ENCODE peak calls at places on chromosome 1, in four cellular contexts. C is heart left ventricle; G is CD4-positive, alpha-beta T cell; A is aorta. F is an unnamed sample. For H3K9me3, the result is how much of the 10 kb centered on the place peaks cover.

GRCh38 chr1:159883134-159883533 is 16.8 kb downstream of the CFAP45 start:
- DNase-seq in A (no peak), C (no peak), G (no peak), F (no peak)

GRCh38 chr1:99945174-99945573 is 24.6 kb upstream of the SLC35A3 start:
- DNase-seq in C (no peak), A (no peak), G (no peak), F (no peak)

GRCh38 chr1:119623651-119624050 is 24.4 kb downstream of the ZNF697 start:
- DNase-seq in A (no peak), G (no peak), C (peak), F (no peak)

GRCh38 chr1:104797982-104798381 is 1048.3 kb downstream of the AMY1C start:
- DNase-seq in C (no peak), G (no peak), A (no peak), F (no peak)

GRCh38 chr1:94119796-94120590 is 955 bp downstream of the ABCA4 start:
- DNase-seq in A (no peak), C (no peak), G (no peak), F (no peak)

GRCh38 chr1:56324504-56324903 is 254.9 kb downstream of the PLPP3 start:
- DNase-seq in G (no peak), A (no peak), C (no peak), F (no peak)

GRCh38 chr1:237913345-237913744 is 22.6 kb upstream of the ZP4 start:
- DNase-seq in G (no peak), C (no peak), A (no peak), F (no peak)

GRCh38 chr1:7333094-7333493 is 438.0 kb upstream of the VAMP3 start:
- DNase-seq in A (peak), G (no peak), C (no peak), F (no peak)

GRCh38 chr1:231418101-231418740 is 3.9 kb downstream of the EGLN1 start:
- DNase-seq in A (no peak), C (no peak), G (no peak), F (no peak)

GRCh38 chr1:167538657-167539056 is 14.9 kb downstream of the CREG1 start:
- DNase-seq in C (no peak), A (no peak), G (no peak), F (no peak)

GRCh38 chr1:52914463-52914862 is 7.1 kb downstream of the ECHDC2 start:
- DNase-seq in G (no peak), A (no peak), C (no peak), F (no peak)

GRCh38 chr1:38071530-38072266 is 25.1 kb upstream of the POU3F1 start:
- DNase-seq in C (no peak), A (no peak), G (no peak), F (no peak)

GRCh38 chr1:68725353-68725752 is 228.5 kb upstream of the DEPDC1 start:
- DNase-seq in A (peak), G (no peak), C (peak), F (no peak)

GRCh38 chr1:162922196-162922595 is 61.2 kb upstream of the CCDC190 start:
- DNase-seq in A (no peak), C (no peak), G (no peak), F (no peak)

DNA sequence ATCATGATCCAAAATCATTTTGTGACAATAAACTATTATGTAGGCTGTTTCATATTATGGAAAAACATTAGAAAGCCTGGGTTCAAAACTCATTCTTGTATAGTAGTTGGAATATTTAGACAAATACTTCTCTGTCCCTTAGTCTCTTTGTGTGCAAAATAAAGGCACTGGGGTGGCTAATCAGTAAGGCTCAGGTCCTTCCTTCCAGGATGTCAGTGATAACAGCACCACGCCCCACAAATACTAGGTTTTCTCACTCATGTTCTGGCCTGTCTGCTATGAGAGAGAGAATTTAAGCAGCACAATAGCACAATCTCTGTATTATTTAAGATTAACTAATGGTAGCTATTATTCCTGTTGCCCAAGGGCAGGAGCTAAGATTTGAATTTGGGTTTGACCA is 458.3 kb upstream of the BEND5 start:
- DNase-seq in C (no peak), A (no peak), G (no peak), F (no peak)
- H3K9me3 ChIP-seq in C (under half), A (under half), G (under half), F (under half)

GRCh38 chr1:224402472-224403035 is 32.0 kb downstream of the WDR26 start:
- DNase-seq in C (no peak), A (no peak), G (no peak), F (no peak)

GRCh38 chr1:224399887-224400286 is 34.7 kb downstream of the WDR26 start:
- DNase-seq in G (no peak), C (no peak), A (no peak), F (no peak)
- H3K9me3 ChIP-seq in G (under half), C (under half), A (under half), F (under half)

DNA sequence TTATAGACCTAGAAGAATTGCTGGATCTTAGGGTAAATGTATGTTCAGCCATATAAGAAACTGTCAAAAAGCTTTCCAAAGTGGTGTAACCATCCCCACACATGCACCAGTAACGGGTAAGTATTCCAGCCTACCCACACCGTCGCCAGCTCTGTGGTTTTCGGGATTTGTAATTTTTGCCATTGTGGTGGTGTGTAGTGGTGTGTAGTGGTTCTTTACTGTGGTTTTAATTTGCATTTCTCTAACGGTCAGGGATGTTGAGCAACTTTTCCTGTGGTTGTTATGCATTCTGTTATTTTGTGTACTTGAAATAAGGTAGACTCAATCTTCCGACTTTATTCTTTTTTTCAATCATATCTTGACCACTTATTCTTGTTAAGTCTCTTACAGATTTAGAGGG is 342.4 kb upstream of the AJAP1 start:
- DNase-seq in G (no peak), C (no peak), A (no peak), F (no peak)
- H3K9me3 ChIP-seq in G (under half), C (under half), A (under half), F (under half)

GRCh38 chr1:49318218-49318617 is 541.5 kb upstream of the BEND5 start:
- DNase-seq in A (no peak), G (no peak), C (no peak), F (no peak)

GRCh38 chr1:49323925-49324540 is 547.3 kb upstream of the BEND5 start:
- DNase-seq in A (no peak), G (no peak), C (no peak), F (no peak)

GRCh38 chr1:49319426-49319963 is 542.8 kb upstream of the BEND5 start:
- DNase-seq in G (no peak), A (no peak), C (no peak), F (no peak)
- H3K9me3 ChIP-seq in G (under half), A (under half), C (under half), F (under half)

GRCh38 chr1:27154991-27155781 is at the start of gene SLC9A1:
- DNase-seq in C (peak), A (peak), G (peak), F (peak)
- H3K9me3 ChIP-seq in C (under half), A (under half), G (under half), F (under half)

GRCh38 chr1:125065821-125066180 is 3881.0 kb downstream of the SRGAP2C start:
- DNase-seq in A (peak), C (no peak), G (no peak), F (no peak)
- H3K9me3 ChIP-seq in A (under half), C (under half), G (under half), F (under half)

GRCh38 chr1:152313319-152313801 is 11.7 kb downstream of the FLG start:
- DNase-seq in G (no peak), A (no peak), C (no peak), F (no peak)

GRCh38 chr1:152309955-152310354 is 15.1 kb downstream of the FLG start:
- DNase-seq in C (peak), A (peak), G (no peak), F (no peak)

DNA sequence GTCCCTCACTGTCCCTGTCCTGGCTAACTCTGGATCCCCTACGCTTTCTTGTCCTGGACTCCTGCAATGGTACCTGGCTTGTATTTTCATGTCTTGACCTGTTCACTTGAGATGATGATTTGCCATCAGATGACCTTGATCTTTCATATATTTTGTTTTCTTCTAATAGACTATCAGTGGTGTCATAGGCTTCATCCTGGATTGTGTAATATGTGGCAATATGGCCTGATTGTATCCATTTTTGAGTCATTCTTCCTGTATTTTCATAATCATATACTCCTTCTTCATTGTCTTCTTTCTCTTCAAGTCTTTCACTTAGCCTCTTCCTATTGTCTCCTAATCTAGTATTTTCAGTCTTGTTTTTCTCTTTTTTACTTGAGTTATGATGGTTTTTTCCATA is 11.1 kb downstream of the FLG start:
- DNase-seq in C (no peak), G (no peak), A (no peak), F (no peak)
- H3K9me3 ChIP-seq in C (under half), G (under half), A (under half), F (under half)

F was measured in CD8-positive, alpha-beta T cell.